ENCODE peak calls at places on chromosomes 1 and 21, in eight cellular contexts. L is neural progenitor cell; P is CD8-positive, alpha-beta T cell; F is hepatocyte; J is K562; Y is OCI-LY7; K is retinal pigment epithelial cell; V is BE2C. B is an unnamed sample.

GRCh38 chr1:206925116-206925736 is 3.5 kb upstream of the FCMR start:
- DNase-seq in L (no peak), Y (peak), V (no peak), F (peak), J (peak), P (peak), K (no peak), B (no peak)

GRCh38 chr21:28342229-28342810 is 650.4 kb downstream of the LTN1 start:
- DNase-seq in V (no peak), F (no peak), K (no peak), Y (no peak), P (no peak), L (no peak), J (no peak), B (peak)

GRCh38 chr1:56564615-56565014 is 14.7 kb downstream of the PLPP3 start:
- DNase-seq in V (no peak), J (no peak), Y (no peak), F (no peak), L (no peak), K (no peak), P (no peak), B (no peak)

GRCh38 chr1:70727891-70728443 is 316.9 kb downstream of the CTH start:
- DNase-seq in K (no peak), F (no peak), Y (no peak), L (peak), V (no peak), J (no peak), P (no peak), B (no peak)

GRCh38 chr1:244804841-244805240 is 30.6 kb upstream of the COX20 start:
- DNase-seq in F (no peak), L (no peak), K (no peak), P (no peak), Y (no peak), V (no peak), J (no peak), B (no peak)

GRCh38 chr1:194929376-194929775 is 1678.9 kb downstream of the KCNT2 start:
- DNase-seq in J (no peak), P (no peak), V (no peak), K (no peak), F (no peak), L (no peak), Y (no peak), B (no peak)

GRCh38 chr1:83593073-83593472 is 405.9 kb downstream of the TTLL7 start:
- DNase-seq in F (no peak), J (no peak), V (no peak), Y (peak), P (no peak), L (peak), K (no peak), B (no peak)

GRCh38 chr1:230124187-230125128 is 57.4 kb downstream of the GALNT2 start:
- DNase-seq in J (no peak), L (no peak), P (no peak), K (no peak), F (no peak), V (no peak), Y (no peak), B (no peak)

GRCh38 chr1:108046021-108046420 is 81.0 kb upstream of the VAV3 start:
- DNase-seq in L (no peak), J (no peak), F (peak), Y (no peak), V (no peak), K (no peak), P (no peak), B (no peak)

GRCh38 chr21:32653326-32653901 is 41.2 kb upstream of the CFAP298 start:
- DNase-seq in Y (peak), V (peak), J (peak), P (no peak), K (no peak), F (peak), L (peak), B (peak)

GRCh38 chr1:59243544-59243943 is 53.4 kb upstream of the FGGY start:
- DNase-seq in K (no peak), Y (no peak), J (no peak), V (no peak), L (no peak), F (no peak), P (no peak), B (no peak)

GRCh38 chr1:214902636-214903320 is 179.8 kb upstream of the KCNK2 start:
- DNase-seq in L (no peak), P (no peak), Y (no peak), F (no peak), J (no peak), K (peak), V (no peak), B (peak)

GRCh38 chr1:202010042-202011015 is at the start of gene ELF3:
- DNase-seq in Y (peak), J (no peak), K (no peak), F (peak), P (no peak), V (no peak), L (peak), B (no peak)

GRCh38 chr1:6785721-6786505 is 659 bp downstream of the CAMTA1 start:
- DNase-seq in F (peak), V (peak), P (peak), K (no peak), J (peak), L (peak), Y (peak), B (peak)

GRCh38 chr1:175208773-175209492 is 16.4 kb upstream of the KIAA0040 start:
- DNase-seq in V (no peak), P (peak), L (no peak), K (no peak), F (no peak), J (no peak), Y (peak), B (no peak)

GRCh38 chr1:94792473-94792875 is 27.7 kb upstream of the SLC44A3 start:
- DNase-seq in J (no peak), K (no peak), Y (peak), F (no peak), P (no peak), V (no peak), L (no peak), B (peak)
- TF ChIP-seq CTCF in J (no peak), K (peak), Y (peak), F (no peak), P (no peak), V (no peak), L (no peak), B (peak)

GRCh38 chr1:218930879-218931278 is 242.8 kb upstream of the LYPLAL1 start:
- DNase-seq in J (no peak), P (no peak), F (no peak), Y (no peak), K (no peak), L (no peak), V (no peak), B (peak)
- H3K4me3 ChIP-seq in J (no peak), P (no peak), F (no peak), Y (no peak), K (no peak), L (no peak), V (no peak), B (no peak)

GRCh38 chr1:85581802-85582686 is 1.5 kb downstream of the CCN1 start:
- DNase-seq in P (no peak), V (no peak), L (peak), F (peak), Y (no peak), K (no peak), J (peak), B (peak)
- TF ChIP-seq CTCF in P (no peak), V (no peak), L (peak), F (peak), Y (no peak), K (peak), J (peak), B (peak)

GRCh38 chr1:26833432-26834405 is 7.2 kb downstream of the ZDHHC18 start:
- DNase-seq in K (peak), L (peak), Y (peak), P (peak), J (no peak), V (no peak), F (no peak), B (no peak)
- H3K4me3 ChIP-seq in K (no peak), L (no peak), Y (no peak), P (peak), J (no peak), V (no peak), F (no peak), B (no peak)

DNA sequence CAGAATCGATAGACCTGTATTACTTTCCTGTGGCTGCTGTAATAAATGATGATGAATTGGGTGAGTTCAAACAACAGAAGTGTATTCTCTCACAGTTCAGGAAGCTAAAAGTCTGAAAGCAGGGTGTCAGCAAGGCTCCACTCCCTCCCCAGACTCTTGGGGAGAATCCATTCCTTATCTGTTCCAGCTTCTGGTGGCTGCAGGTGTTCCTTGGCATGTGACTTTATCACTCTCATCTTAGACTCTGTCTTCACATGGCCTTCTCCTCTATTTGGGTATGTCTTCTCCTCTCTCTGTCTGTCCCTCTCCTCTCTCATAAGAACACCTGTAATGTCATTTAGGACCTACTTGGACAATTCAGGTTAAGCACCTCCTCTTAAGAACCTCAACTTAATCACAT is 44.1 kb upstream of the SLC2A1 start:
- DNase-seq in K (no peak), L (no peak), V (no peak), Y (no peak), P (no peak), F (no peak), J (no peak), B (no peak)
- TF ChIP-seq CTCF in K (no peak), L (no peak), V (no peak), Y (no peak), P (no peak), F (no peak), J (no peak), B (no peak)

DNA sequence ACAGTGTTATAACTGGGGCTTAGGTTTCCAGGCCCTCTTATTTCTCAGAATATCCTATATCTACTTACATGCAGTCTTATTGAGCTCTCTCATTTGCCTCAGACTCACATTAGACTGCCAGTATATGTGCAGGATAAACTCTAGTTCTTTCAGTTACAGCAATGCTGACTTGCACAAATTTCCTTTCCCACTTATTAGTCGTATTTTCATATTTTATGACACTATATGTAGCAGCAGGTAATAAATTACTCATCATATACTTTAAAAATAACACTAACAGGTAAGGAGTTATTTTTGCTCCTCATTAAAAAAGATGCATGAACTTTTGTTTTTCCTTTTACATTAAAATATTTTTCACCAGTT is 65.7 kb downstream of the GADD45A start:
- DNase-seq in F (no peak), V (no peak), Y (no peak), K (no peak), L (no peak), J (no peak), P (no peak), B (no peak)
- H3K4me3 ChIP-seq in F (no peak), V (no peak), Y (no peak), K (no peak), L (no peak), J (no peak), P (no peak), B (no peak)

GRCh38 chr1:234372011-234372757 is 1.1 kb upstream of the COA6 start:
- DNase-seq in L (no peak), K (no peak), V (no peak), F (no peak), P (no peak), J (no peak), Y (peak), B (no peak)

GRCh38 chr1:234373938-234374240 is 633 bp downstream of the COA6 start:
- DNase-seq in J (no peak), K (peak), V (no peak), L (no peak), P (no peak), F (no peak), Y (no peak), B (no peak)

GRCh38 chr1:234371414-234371813 is 1.8 kb upstream of the COA6 start:
- DNase-seq in F (no peak), Y (no peak), K (no peak), P (no peak), V (no peak), L (no peak), J (no peak), B (no peak)

GRCh38 chr1:234375672-234376071 is 2.4 kb downstream of the COA6 start:
- DNase-seq in F (no peak), P (no peak), J (no peak), V (no peak), L (no peak), K (no peak), Y (no peak), B (no peak)

GRCh38 chr1:234373064-234373937 is at the start of gene COA6:
- DNase-seq in L (peak), K (peak), J (peak), V (peak), Y (peak), F (peak), P (peak), B (peak)
- TF ChIP-seq CTCF in L (peak), K (no peak), J (no peak), V (no peak), Y (peak), F (no peak), P (no peak), B (no peak)

DNA sequence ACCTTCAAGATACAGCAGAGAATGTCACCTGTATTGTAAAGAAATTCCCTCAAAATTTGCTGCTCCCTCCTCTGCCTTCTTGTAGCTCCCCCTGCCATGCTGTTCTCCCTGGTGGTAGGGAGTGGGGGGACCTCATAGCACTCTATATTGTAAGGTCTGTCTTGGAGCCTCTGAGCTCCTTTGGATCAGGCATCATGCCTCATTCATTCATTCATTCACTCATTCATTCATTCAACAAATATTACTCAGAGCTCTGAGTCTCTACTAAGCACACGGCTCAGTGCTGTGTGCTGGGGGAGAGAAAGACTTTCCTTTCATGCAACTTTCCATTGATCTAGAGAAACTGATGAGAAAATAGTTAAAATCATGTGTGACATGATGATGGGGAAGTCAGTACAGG is 27.1 kb upstream of the EPHB2 start:
- DNase-seq in F (no peak), L (no peak), P (no peak), V (no peak), J (no peak), K (no peak), Y (no peak), B (no peak)
- H3K4me3 ChIP-seq in F (no peak), L (no peak), P (no peak), V (no peak), J (no peak), K (no peak), Y (no peak), B (no peak)

GRCh38 chr1:156421062-156421938 is 52.3 kb downstream of the RHBG start:
- DNase-seq in F (peak), V (peak), J (peak), K (no peak), Y (peak), L (peak), P (peak), B (peak)

GRCh38 chr1:156420209-156421061 is 51.4 kb downstream of the RHBG start:
- DNase-seq in Y (no peak), J (peak), P (peak), L (peak), V (no peak), F (no peak), K (no peak), B (no peak)

GRCh38 chr1:156421939-156422601 is 53.1 kb downstream of the RHBG start:
- DNase-seq in F (no peak), Y (no peak), V (no peak), P (no peak), J (no peak), K (no peak), L (no peak), B (no peak)

GRCh38 chr1:156417700-156418015 is 48.6 kb downstream of the RHBG start:
- DNase-seq in J (no peak), V (no peak), P (no peak), Y (no peak), K (no peak), L (no peak), F (no peak), B (no peak)

GRCh38 chr1:156419863-156420208 is 50.8 kb downstream of the RHBG start:
- DNase-seq in L (peak), J (peak), Y (peak), P (peak), K (no peak), V (peak), F (no peak), B (no peak)
- TF ChIP-seq CTCF in L (peak), J (peak), Y (peak), P (peak), K (peak), V (peak), F (peak), B (peak)

DNA sequence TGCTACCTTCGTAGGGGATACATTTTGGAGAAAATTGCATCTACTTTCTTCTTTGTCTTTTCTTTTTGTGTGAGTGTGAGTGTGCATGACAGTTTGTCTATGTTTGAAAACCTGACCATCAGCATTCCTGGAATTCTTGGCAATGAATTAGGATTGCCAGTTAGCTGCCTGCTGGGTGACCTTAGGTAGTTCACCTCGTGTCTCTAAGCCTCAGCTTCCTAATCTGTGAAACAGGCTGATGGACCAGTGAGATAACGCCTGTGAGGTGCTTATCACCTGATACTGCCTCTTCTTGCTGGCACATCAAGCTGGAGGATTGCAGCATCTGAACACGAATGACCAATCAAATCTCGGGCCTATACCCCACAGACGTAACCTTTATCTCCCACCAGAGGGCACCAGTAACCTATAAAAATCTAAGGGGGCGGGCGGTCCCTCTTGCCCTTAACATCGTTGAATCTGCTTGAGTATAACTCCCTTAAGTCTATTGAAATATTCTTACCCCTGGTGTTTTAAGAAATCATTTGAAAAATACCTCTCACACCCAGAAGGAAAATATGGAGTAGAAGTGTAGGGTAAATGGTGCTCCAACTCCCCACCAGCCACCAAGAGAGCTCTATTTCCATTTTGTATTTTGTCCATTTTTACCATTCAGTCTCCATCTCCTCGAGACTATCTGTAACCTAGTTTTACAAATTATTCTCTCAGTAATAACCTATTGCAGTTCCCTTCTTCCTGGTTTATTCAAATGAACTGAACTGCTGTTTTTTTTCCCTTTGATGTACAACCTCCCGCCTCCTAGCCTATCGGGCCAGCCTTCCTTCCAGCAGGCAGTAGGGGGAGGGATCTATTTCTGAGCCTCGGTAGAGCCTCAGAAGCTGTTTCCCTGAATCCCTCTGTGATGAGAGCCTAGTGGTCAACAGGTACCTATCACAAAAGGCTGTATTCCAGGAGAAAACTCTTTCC is 49.7 kb downstream of the MDM4 start:
- DNase-seq in P (peak), K (peak), L (peak), Y (peak), V (peak), F (peak), J (peak), B (peak)
- H3K4me3 ChIP-seq in P (no peak), K (no peak), L (peak), Y (peak), V (peak), F (no peak), J (no peak), B (no peak)

B was measured in AG10803.